ENCODE peak calls at places on chromosomes 2 and 18, in four cellular contexts. S is lower lobe of right lung; L is naive thymus-derived CD4-positive, alpha-beta T cell; I is Peyer's patch. V is an unnamed sample. For H3K9me3, the result is how much of the 10 kb centered on the place peaks cover.

GRCh38 chr18:51039138-51040112 is 9.4 kb downstream of the SMAD4 start:
- DNase-seq in I (no peak), L (no peak), S (no peak), V (no peak)

GRCh38 chr2:168613510-168613909 is 157.4 kb downstream of the CERS6 start:
- DNase-seq in S (no peak), I (no peak), L (no peak), V (no peak)

GRCh38 chr2:18046558-18046957 is 168.1 kb downstream of the KCNS3 start:
- DNase-seq in S (no peak), I (no peak), L (no peak), V (no peak)

GRCh38 chr2:222837643-222838056 is 23.2 kb upstream of the ACSL3 start:
- DNase-seq in S (no peak), L (no peak), I (no peak), V (no peak)

GRCh38 chr2:234444242-234444641 is 52.6 kb downstream of the ARL4C start:
- DNase-seq in S (no peak), I (no peak), L (no peak), V (no peak)

GRCh38 chr2:26366957-26367356 is 20.4 kb upstream of the ADGRF3 start:
- DNase-seq in I (no peak), L (no peak), S (no peak), V (no peak)

GRCh38 chr2:197708331-197708730 is 3.2 kb downstream of the MARS2 start:
- DNase-seq in I (no peak), S (no peak), L (no peak), V (no peak)

GRCh38 chr2:179272406-179273192 is 8.0 kb upstream of the SESTD1 start:
- DNase-seq in S (no peak), I (no peak), L (no peak), V (no peak)

GRCh38 chr2:240792658-240793312 is 27.2 kb downstream of the KIF1A start:
- DNase-seq in S (no peak), I (no peak), L (no peak), V (no peak)

GRCh38 chr18:48797841-48798255 is 152.9 kb downstream of the SMAD7 start:
- DNase-seq in S (peak), I (no peak), L (no peak), V (peak)

GRCh38 chr2:241788572-241788971 is 11.9 kb downstream of the GAL3ST2 start:
- DNase-seq in I (peak), L (no peak), S (no peak), V (no peak)

GRCh38 chr2:2271471-2271941 is 59.6 kb downstream of the MYT1L start:
- DNase-seq in L (no peak), I (no peak), S (no peak), V (no peak)

GRCh38 chr2:54862229-54862628 is 138.8 kb downstream of the EML6 start:
- DNase-seq in S (no peak), I (no peak), L (no peak), V (no peak)

GRCh38 chr18:59657012-59657411 is 40.2 kb downstream of the CCBE1 start:
- DNase-seq in I (no peak), S (no peak), L (no peak), V (no peak)

GRCh38 chr2:191582355-191582754 is 95.6 kb upstream of the NABP1 start:
- DNase-seq in S (no peak), L (no peak), I (no peak), V (no peak)

GRCh38 chr18:57527479-57528237 is 58.8 kb downstream of the FECH start:
- DNase-seq in I (no peak), S (no peak), L (no peak), V (no peak)

GRCh38 chr2:240983361-240983995 is 14.9 kb upstream of the SNED1 start:
- DNase-seq in I (no peak), L (peak), S (peak), V (peak)

GRCh38 chr2:121897335-121897970 is 142.0 kb downstream of the TSN start:
- DNase-seq in L (no peak), I (no peak), S (no peak), V (no peak)

GRCh38 chr18:39523281-39523680 is 1957.7 kb upstream of the CELF4 start:
- DNase-seq in L (no peak), I (no peak), S (no peak), V (no peak)

GRCh38 chr2:70627499-70627898 is 73.9 kb upstream of the TGFA start:
- DNase-seq in S (no peak), L (no peak), I (no peak), V (no peak)

GRCh38 chr2:161044095-161044874 is 115.9 kb upstream of the TANK start:
- DNase-seq in S (no peak), L (no peak), I (no peak), V (no peak)

GRCh38 chr2:9556121-9556869 is 665 bp upstream of the ADAM17 start:
- DNase-seq in I (no peak), S (no peak), L (no peak), V (no peak)

GRCh38 chr18:79964330-79965118 is at the start of gene HSBP1L1:
- DNase-seq in I (peak), S (peak), L (peak), V (peak)

GRCh38 chr2:234953116-234954031 is 1.6 kb downstream of the SH3BP4 start:
- DNase-seq in L (no peak), I (no peak), S (peak), V (no peak)

GRCh38 chr2:13686262-13686661 is 946.3 kb upstream of the LRATD1 start:
- DNase-seq in I (no peak), S (no peak), L (no peak), V (no peak)
- H3K9me3 ChIP-seq in I (under half), S (under half), L (under half), V (under half)

GRCh38 chr2:219661197-219661954 is 33.9 kb downstream of the SLC4A3 start:
- DNase-seq in L (no peak), S (no peak), I (no peak), V (no peak)
- H3K9me3 ChIP-seq in L (under half), S (under half), I (under half), V (under half)

DNA sequence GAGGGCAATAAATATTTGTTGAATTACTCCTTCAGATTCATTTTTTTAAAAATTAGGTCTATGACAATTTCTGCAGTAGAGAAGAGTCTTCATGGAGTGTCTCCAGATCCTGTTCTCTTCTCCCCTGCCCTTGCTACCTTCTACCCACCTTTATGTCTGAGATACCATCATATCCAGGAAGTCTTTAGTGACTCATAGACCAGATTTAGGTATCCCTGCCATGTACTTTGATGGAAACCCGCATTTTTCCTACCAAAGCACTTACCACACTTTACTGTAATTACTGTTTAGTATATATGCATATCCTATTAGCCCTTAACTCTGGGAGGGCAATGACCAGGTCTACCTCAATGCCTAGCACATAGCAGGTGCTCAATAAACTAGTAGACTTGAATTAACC is 11.6 kb downstream of the ZNF397 start:
- DNase-seq in S (no peak), I (no peak), L (no peak), V (no peak)
- H3K9me3 ChIP-seq in S (under half), I (under half), L (under half), V (under half)

DNA sequence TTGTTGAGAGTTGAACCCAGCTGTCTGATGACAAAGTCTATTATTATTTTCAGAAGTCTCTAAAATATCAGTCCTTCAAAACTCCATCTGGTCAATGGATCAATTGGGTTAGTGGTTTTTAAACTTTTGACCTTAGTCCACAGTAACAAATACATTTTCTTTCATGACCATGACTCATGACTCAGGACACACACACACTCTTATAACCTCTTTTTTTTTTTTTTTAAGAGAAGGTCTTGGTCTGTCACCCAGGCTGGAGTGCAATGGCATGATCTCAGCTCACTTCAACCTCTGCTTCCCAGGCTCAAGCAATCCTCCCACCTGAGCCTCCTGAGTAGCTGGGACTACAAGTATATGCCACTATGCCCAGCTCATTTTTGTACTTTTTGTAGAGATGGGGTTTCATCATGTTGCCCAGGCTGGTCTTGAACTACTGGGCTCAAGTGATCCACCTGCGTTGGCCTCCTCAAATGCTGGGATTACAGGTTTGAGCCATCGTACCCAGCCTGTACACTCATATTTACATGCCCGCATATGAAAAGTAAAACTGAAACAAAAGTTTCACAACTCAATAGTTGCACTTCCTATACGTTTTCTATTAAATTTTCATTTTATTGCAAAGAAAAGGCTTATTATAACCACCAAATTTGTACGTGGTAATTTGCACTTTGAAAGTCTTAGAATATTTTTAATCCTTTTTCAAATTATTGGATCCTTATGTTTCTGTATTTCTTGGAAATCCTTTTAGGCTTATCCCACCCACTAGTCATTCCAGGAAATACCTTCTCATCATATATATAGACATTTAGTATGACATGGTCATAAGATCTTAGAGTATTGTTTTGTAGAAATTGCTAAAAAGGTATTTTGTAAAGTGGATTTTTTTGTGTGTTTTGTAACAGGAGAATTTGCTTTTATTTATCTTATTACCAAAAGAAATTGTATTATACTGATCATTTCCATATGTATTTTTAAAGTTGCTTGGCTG is 199.0 kb downstream of the LPIN1 start:
- DNase-seq in I (no peak), L (peak), S (no peak), V (no peak)
- H3K9me3 ChIP-seq in I (under half), L (under half), S (under half), V (under half)

GRCh38 chr18:14948163-14948540 is 200.2 kb downstream of the ANKRD30B start:
- DNase-seq in S (no peak), I (no peak), L (no peak), V (no peak)
- H3K9me3 ChIP-seq in S (under half), I (under half), L (under half), V (under half)

GRCh38 chr18:71666481-71666880 is 877.7 kb downstream of the CBLN2 start:
- DNase-seq in I (no peak), S (no peak), L (no peak), V (no peak)

GRCh38 chr18:71665131-71665530 is 879.0 kb downstream of the CBLN2 start:
- DNase-seq in I (no peak), S (no peak), L (no peak), V (no peak)
- H3K9me3 ChIP-seq in I (under half), S (under half), L (under half), V (under half)

GRCh38 chr18:8744038-8744437 is 38.7 kb downstream of the MTCL1 start:
- DNase-seq in I (no peak), L (no peak), S (no peak), V (no peak)

GRCh38 chr18:8742382-8743361 is 37.3 kb downstream of the MTCL1 start:
- DNase-seq in S (no peak), L (peak), I (no peak), V (no peak)

GRCh38 chr18:8745355-8746014 is 40.1 kb downstream of the MTCL1 start:
- DNase-seq in L (no peak), S (no peak), I (no peak), V (no peak)

GRCh38 chr18:8744656-8745055 is 39.3 kb downstream of the MTCL1 start:
- DNase-seq in S (no peak), L (peak), I (no peak), V (no peak)

GRCh38 chr18:8741524-8741923 is 36.2 kb downstream of the MTCL1 start:
- DNase-seq in S (no peak), I (no peak), L (no peak), V (no peak)
- H3K9me3 ChIP-seq in S (under half), I (under half), L (under half), V (under half)

GRCh38 chr2:109442715-109443319 is 170.9 kb downstream of the SEPTIN10 start:
- DNase-seq in I (no peak), L (no peak), S (no peak), V (no peak)
- H3K9me3 ChIP-seq in I (under half), L (under half), S (under half), V (under half)

DNA sequence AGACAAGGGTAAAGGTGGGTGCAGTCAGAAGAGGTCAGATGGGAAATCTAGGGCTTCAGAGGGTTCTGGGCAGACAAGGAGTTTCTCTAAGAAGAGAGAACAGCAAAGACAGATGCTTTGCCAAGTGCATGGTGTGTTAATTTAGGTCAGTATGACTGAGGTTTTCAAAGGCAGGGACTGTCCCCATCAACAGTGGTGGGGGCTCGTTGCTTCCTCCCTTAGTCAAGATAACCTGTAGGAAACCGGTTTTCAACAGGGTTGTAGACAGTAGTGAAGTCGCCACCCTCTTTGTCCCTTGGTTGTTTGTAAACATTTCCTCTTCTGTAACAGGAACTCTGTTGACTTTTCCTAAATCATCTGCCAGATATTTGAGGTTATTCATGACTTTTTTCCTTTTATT is 11.6 kb downstream of the RAB12 start:
- DNase-seq in S (no peak), L (no peak), I (no peak), V (no peak)
- H3K9me3 ChIP-seq in S (under half), L (under half), I (under half), V (under half)

GRCh38 chr2:208239770-208240493 is 14.9 kb downstream of the IDH1 start:
- DNase-seq in S (no peak), L (no peak), I (no peak), V (no peak)

GRCh38 chr2:208245746-208246145 is 9.1 kb downstream of the IDH1 start:
- DNase-seq in S (no peak), I (no peak), L (no peak), V (no peak)

GRCh38 chr2:208235860-208236259 is 19.0 kb downstream of the IDH1 start:
- DNase-seq in L (no peak), I (no peak), S (no peak), V (no peak)

GRCh38 chr2:208244422-208244821 is 10.4 kb downstream of the IDH1 start:
- DNase-seq in S (no peak), L (no peak), I (no peak), V (no peak)

DNA sequence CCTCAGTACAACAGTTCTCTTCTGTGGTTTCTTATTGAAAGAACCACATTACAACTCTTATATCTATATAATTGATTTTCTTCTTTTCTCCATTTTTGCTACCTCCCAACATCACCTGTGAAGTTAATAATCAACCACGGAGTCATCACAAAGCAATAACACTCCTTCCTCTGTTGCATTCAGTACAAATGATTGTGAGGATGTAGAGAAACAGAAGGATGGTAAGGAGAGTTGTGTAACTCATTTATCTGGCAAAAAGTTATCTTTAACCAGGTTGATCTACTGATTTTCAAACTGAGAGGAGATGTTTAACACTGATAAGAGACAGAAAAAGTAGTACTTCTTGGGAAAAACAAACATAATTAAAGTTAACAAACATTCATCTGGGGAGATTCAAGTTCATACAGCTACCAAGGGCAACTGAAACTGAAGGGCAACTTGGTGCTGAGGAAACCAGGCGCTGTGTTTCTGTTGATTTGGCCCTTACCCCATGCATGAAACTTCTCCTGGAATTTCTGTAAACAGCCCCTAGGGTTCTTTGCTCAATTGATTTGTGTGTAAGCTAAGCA is 14.1 kb downstream of the IDH1 start:
- DNase-seq in I (no peak), L (no peak), S (no peak), V (no peak)
- H3K9me3 ChIP-seq in I (under half), L (under half), S (under half), V (under half)